ENCODE peak calls at places on chromosomes 1 and 21, in eight cellular contexts. M is fibroblast of mammary gland, H is AG04450, T is stomach, X is fibroblast of villous mesenchyme, B is cardiac fibroblast, E is fibroblast of the aortic adventitia, W is activated B cell treated with CpG ODN at 0.5 μM for 24 hours. Y is an unnamed sample.

GRCh38 chr1:202965441-202965821 is 1.6 kb downstream of the CYB5R1 start:
- DNase-seq in X (no peak), E (no peak), B (no peak), H (no peak), W (no peak), T (peak), M (no peak), Y (no peak)

GRCh38 chr1:156319664-156320063 is 18.4 kb downstream of the CCT3 start:
- DNase-seq in M (peak), X (peak), W (no peak), H (no peak), T (no peak), E (peak), B (peak), Y (peak)

GRCh38 chr1:106615473-106615872 is 441.0 kb upstream of the PRMT6 start:
- DNase-seq in W (no peak), B (no peak), M (no peak), X (no peak), H (no peak), T (no peak), E (no peak), Y (no peak)

GRCh38 chr21:39385299-39386145 is 36.6 kb upstream of the HMGN1 start:
- DNase-seq in W (peak), X (peak), M (peak), H (peak), B (peak), E (peak), T (peak), Y (no peak)

GRCh38 chr1:186829679-186830587 is 1.2 kb downstream of the PLA2G4A start:
- DNase-seq in W (no peak), M (no peak), E (peak), X (no peak), T (no peak), H (no peak), B (no peak), Y (no peak)

GRCh38 chr1:89894210-89894668 is 73.4 kb downstream of the LRRC8D start:
- DNase-seq in M (peak), H (peak), B (peak), T (no peak), E (peak), W (no peak), X (peak), Y (peak)

GRCh38 chr1:202623075-202623474 is 87.2 kb downstream of the SYT2 start:
- DNase-seq in M (peak), W (no peak), X (peak), H (no peak), E (peak), B (peak), T (no peak), Y (no peak)

GRCh38 chr1:10796029-10796944 is at the start of gene CASZ1:
- DNase-seq in T (peak), H (peak), M (peak), X (peak), W (no peak), B (peak), E (peak), Y (peak)

GRCh38 chr21:29217818-29218252 is 80.9 kb upstream of the BACH1 start:
- DNase-seq in W (no peak), B (peak), X (peak), M (peak), T (no peak), E (peak), H (peak), Y (peak)

GRCh38 chr1:228358764-228359612 is 47.6 kb downstream of the TRIM11 start:
- DNase-seq in T (no peak), H (no peak), B (no peak), X (no peak), E (no peak), M (no peak), W (no peak), Y (no peak)

DNA sequence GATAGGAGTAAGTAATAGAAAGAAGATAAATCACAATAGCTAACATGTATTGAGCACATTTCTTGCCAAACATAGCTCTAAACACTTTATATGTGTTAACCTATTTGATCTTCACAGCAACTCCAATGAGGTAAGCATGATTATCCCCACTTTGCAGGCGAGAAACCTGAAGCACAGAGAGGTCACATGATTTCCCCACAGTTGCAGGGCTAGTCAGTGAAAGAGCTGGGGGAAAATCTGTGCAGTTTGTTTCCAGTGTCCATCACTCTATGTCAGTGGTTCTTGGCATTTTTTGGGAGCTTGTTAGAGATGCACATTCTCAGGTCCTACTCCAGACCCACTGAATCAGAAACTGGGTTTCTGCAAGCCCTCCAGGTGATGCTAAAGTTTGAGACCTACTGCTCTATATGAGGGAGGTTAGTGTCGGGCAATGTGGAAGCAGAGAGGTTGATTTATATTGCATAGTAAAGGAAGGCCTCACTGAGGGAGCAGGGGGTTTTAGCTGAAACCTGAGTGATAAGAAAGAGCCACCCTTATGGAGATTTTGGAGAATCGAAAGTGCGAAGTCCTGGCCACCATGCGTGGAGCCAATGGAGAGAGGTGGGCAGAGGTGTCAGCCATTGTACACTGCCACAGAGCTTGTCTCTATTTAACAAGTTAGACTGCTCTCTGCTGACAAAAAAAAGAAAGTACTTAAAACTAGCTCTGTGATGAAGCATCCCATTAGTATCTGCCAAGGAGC is 20.9 kb downstream of the MCOLN3 start:
- DNase-seq in M (peak), T (no peak), W (no peak), B (peak), E (peak), H (no peak), X (peak), Y (peak)
- TF ChIP-seq CTCF in M (peak), T (no peak), W (no peak), B (no peak), E (no peak), H (no peak), X (peak), Y (no peak)

GRCh38 chr1:32753532-32754281 is 51.1 kb upstream of the SYNC start:
- DNase-seq in E (peak), T (peak), B (peak), M (peak), X (peak), W (peak), H (no peak), Y (no peak)
- TF ChIP-seq CTCF in E (no peak), T (no peak), B (no peak), M (no peak), X (no peak), W (no peak), H (no peak), Y (peak)

DNA sequence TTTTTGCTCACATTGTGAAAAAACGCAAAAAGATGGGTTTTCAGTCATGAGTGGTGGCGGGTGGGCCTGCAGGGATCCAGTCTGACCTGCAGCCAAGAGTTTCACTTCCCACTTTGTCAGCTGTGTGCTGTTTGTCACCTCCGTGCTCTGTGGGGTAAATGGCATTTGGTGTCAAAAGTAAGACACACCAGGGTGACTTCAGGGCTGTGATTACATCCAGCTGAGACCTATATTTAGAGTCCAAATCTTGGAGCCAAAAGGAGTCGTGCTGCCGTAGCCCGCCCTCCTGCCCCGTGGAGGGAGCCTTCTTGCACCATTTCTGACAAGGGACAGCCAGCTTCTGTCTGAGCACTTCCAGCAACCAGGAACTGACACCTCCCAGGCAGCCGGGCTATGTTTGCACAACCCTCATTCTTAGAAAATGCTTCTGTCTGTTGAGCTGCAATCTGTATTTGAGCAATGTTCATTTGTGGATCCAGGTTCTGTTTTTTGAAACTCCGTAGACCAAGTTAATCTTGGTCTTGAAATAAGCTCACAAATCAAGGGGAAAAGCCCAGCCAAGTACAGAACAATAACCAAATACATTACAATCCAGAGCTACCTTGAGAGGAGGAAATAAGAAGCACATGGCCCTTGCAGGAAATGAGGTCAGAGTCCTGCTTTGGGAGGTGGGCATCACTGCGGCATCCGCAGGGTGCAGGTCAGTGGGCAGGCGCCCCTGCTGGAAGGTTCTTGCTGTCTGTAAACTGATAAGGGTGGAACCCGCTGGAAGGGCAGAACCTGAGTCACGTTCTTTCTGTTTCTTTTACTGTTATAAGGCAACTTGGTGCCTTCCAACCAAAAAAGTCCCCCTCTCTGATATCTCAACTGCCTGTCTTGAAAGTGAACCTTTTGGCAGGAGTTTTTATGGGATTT is 14.4 kb downstream of the ABCG1 start:
- DNase-seq in T (peak), H (no peak), B (peak), W (peak), E (peak), X (peak), M (peak), Y (no peak)
- TF ChIP-seq CTCF in T (no peak), H (peak), B (peak), W (no peak), E (peak), X (peak), M (peak), Y (peak)

GRCh38 chr1:91689586-91690481 is 189.2 kb downstream of the CDC7 start:
- DNase-seq in E (peak), T (no peak), H (no peak), X (peak), M (no peak), W (no peak), B (peak), Y (no peak)

GRCh38 chr1:91697322-91698260 is 188.4 kb downstream of the TGFBR3 start:
- DNase-seq in E (peak), W (no peak), B (peak), T (no peak), H (no peak), M (peak), X (peak), Y (no peak)

GRCh38 chr1:91699339-91699970 is 186.5 kb downstream of the TGFBR3 start:
- DNase-seq in B (peak), E (peak), M (peak), X (peak), T (no peak), W (no peak), H (no peak), Y (peak)

GRCh38 chr1:91696321-91696720 is 189.6 kb downstream of the TGFBR3 start:
- DNase-seq in T (no peak), H (no peak), W (no peak), M (peak), B (peak), X (no peak), E (peak), Y (no peak)

DNA sequence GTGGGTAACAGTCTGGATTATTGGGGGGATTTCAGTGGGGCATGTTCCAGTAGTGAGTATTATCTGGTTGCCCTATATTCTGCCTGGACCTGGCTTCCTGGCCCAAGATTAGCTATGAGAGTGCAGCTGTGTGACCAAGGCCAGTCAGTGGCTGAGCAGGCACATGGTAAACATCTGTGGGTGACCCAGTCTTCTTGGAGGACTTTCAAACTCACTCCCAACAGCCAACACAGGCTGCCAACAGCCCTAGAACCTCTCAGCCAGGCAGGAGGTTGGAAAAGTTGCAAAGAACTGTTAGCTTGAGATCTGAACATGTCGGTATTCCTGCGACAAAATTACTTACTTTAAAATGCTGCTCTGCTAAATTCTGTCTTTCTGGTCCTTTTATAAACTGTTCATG is 192.4 kb downstream of the TGFBR3 start:
- DNase-seq in H (no peak), M (peak), E (peak), W (no peak), T (peak), B (peak), X (no peak), Y (no peak)
- TF ChIP-seq CTCF in H (no peak), M (no peak), E (no peak), W (no peak), T (no peak), B (no peak), X (no peak), Y (no peak)

DNA sequence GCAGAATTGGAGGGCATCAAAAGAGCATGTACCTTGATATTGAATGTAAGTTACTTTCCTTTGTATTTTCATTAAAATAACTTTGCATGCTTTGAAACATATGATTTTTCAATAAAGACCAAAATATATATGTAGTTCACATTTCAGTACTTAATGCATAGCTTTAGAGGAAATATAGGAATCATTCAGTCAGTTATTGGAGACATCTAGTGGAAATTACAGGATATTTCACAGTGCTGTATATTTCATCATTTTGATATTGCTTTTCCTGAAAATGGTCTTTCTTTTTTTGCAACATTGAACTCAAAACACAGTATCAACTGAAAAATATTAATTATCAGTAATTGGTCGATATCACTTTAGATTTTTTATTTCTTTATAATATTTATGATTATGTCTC is 375.8 kb downstream of the NCAM2 start:
- DNase-seq in W (no peak), B (peak), H (no peak), X (no peak), T (no peak), M (peak), E (peak), Y (no peak)
- TF ChIP-seq CTCF in W (no peak), B (peak), H (peak), X (no peak), T (no peak), M (peak), E (peak), Y (peak)

DNA sequence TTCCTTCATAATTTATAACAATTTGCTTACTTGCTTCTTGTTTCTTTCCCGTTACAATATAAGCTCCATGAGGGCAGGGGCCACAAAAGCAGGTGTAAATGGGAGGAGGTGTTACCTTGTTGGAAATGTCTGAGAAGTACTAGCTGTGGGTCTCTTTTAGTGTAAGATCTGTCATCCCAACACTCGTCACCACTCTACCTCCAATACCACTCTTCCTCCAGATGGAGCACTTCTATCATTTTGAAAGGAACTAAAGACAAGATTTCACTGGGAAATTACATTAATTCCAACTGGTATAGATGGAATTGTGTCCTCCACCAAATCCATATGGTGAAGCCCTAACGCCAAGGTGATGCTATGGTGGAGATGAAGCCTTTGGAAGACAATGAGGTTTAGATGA is 53.0 kb upstream of the CPLANE2 start:
- DNase-seq in T (no peak), E (no peak), W (no peak), H (no peak), X (no peak), B (no peak), M (no peak), Y (no peak)
- TF ChIP-seq CTCF in T (no peak), E (no peak), W (no peak), H (peak), X (peak), B (no peak), M (no peak), Y (peak)

GRCh38 chr1:50929376-50929958 is 30.6 kb downstream of the FAF1 start:
- DNase-seq in W (no peak), X (peak), T (no peak), E (peak), H (peak), B (peak), M (peak), Y (peak)
- TF ChIP-seq CTCF in W (no peak), X (peak), T (no peak), E (peak), H (peak), B (peak), M (peak), Y (peak)

DNA sequence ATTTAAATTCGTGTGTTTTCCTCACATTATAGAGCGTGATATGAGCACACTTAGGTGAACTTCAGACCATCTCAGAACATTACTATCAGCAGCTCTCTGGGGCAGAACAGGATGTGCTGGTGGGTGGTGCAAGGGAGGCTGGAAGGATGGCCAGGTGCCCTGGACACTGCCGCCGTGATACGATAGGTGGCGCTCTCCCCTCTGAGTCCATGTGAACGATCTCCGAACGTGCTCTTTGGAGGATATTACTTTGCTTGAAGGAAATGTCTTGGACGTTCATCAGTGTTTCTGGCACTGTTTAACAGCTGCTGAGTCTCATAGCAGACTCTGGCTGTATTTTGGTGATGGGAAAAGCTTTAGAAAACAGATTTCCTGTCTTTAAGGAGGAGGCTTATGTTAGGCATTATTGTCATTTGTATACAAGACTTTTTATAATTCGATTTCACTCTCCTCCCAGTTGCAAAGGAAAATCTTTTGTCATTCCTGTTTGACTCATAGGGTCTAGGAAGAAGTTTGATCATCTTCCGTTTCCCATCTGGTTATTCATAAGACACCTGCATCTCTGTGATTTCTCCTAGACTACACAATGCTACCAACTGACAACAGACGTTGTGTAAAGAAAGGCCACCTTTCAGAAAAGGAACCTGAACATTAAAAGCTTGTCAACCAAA is 386.2 kb upstream of the ADGRL2 start:
- DNase-seq in X (peak), E (peak), W (no peak), B (peak), M (peak), T (peak), H (no peak), Y (no peak)
- TF ChIP-seq CTCF in X (peak), E (peak), W (no peak), B (peak), M (peak), T (no peak), H (peak), Y (peak)

DNA sequence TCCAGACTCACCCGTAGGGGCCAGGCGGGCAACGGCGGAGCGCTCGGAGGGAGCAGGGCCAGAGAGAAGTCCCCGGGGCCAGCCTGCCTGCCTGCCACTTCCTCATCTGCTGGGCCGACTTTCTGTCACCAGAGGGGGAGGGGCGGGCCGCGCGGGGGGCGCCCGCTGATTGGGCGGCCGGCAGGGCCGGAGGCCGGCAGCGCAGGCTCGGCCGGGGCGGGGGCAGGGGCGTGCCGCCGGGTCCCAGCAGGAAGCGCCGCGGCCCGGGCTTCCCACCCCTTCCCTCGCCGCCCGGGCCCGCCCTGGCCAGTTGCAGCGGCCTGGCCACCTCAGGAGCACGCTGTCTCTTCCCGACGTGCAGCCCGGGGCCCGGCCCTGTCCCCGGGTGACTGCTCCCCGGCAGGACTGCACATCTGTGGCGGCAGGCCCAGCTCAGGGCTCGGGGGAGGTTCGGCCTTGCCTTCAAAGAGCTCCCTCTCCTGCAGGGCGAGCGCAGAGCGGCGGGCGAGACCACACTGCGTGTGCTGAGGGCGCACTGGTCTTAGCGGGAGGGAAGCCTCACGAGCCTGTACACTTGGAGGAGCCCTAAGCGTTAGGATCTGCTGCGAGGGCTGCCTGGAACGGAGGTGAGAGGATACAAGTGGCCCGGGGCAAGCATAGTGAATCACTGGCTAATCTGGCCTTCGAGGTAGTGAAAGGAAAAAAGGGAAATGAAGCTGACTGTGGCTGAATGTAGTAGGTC is at the start of gene ELOVL1:
- DNase-seq in H (peak), W (peak), B (peak), X (peak), E (peak), T (peak), M (peak), Y (peak)
- TF ChIP-seq CTCF in H (peak), W (no peak), B (peak), X (peak), E (peak), T (no peak), M (peak), Y (peak)

GRCh38 chr1:36591278-36591677 is 108.6 kb upstream of the CSF3R start:
- DNase-seq in H (no peak), X (no peak), E (no peak), W (no peak), M (no peak), B (no peak), T (no peak), Y (no peak)
- TF ChIP-seq CTCF in H (no peak), X (no peak), E (no peak), W (no peak), M (no peak), B (no peak), T (no peak), Y (no peak)

Y was measured in HFFc6.